ENCODE peak calls at places on chromosomes 7 and 10, in five cellular contexts. One of them, this sample, is unnamed.

GRCh38 chr10:4587466-4587865 is 238.5 kb upstream of the AKR1E2 start:
- DNase-seq in SW480: no peak
- DNase-seq in NCI-H69: no peak
- DNase-seq in substantia nigra: no peak
- DNase-seq in mesendoderm: no peak
- DNase-seq in this sample: no peak

GRCh38 chr10:112466802-112467201 is 19.8 kb downstream of the VTI1A start:
- DNase-seq in mesendoderm: no peak
- DNase-seq in substantia nigra: no peak
- DNase-seq in NCI-H69: no peak
- DNase-seq in SW480: no peak
- DNase-seq in this sample: no peak

GRCh38 chr7:1725199-1725701 is 55.2 kb downstream of the ELFN1 start:
- DNase-seq in substantia nigra: no peak
- DNase-seq in mesendoderm: no peak
- DNase-seq in NCI-H69: peak
- DNase-seq in SW480: peak
- DNase-seq in this sample: peak

GRCh38 chr10:102796407-102797176 is 40.6 kb downstream of the CYP17A1 start:
- DNase-seq in substantia nigra: peak
- DNase-seq in SW480: peak
- DNase-seq in mesendoderm: no peak
- DNase-seq in NCI-H69: no peak
- DNase-seq in this sample: peak

GRCh38 chr7:26051021-26051420 is 101.0 kb upstream of the NFE2L3 start:
- DNase-seq in mesendoderm: no peak
- DNase-seq in substantia nigra: no peak
- DNase-seq in SW480: no peak
- DNase-seq in NCI-H69: no peak
- DNase-seq in this sample: no peak

GRCh38 chr10:122475581-122475980 is 14.2 kb downstream of the HTRA1 start:
- DNase-seq in NCI-H69: peak
- DNase-seq in SW480: no peak
- DNase-seq in mesendoderm: no peak
- DNase-seq in substantia nigra: no peak
- DNase-seq in this sample: peak

GRCh38 chr10:75974080-75974479 is 542.7 kb downstream of the LRMDA start:
- DNase-seq in substantia nigra: no peak
- DNase-seq in mesendoderm: no peak
- DNase-seq in SW480: no peak
- DNase-seq in NCI-H69: no peak
- DNase-seq in this sample: peak

GRCh38 chr10:90181251-90181691 is 479.9 kb downstream of the KIF20B start:
- DNase-seq in SW480: no peak
- DNase-seq in NCI-H69: no peak
- DNase-seq in substantia nigra: no peak
- DNase-seq in mesendoderm: no peak
- DNase-seq in this sample: no peak

GRCh38 chr7:43612599-43613589 is 30.0 kb downstream of the STK17A start:
- DNase-seq in substantia nigra: no peak
- DNase-seq in mesendoderm: no peak
- DNase-seq in NCI-H69: no peak
- DNase-seq in SW480: no peak
- DNase-seq in this sample: peak

GRCh38 chr10:97150616-97151015 is 35.1 kb downstream of the SLIT1 start:
- DNase-seq in SW480: no peak
- DNase-seq in NCI-H69: no peak
- DNase-seq in substantia nigra: no peak
- DNase-seq in mesendoderm: no peak
- DNase-seq in this sample: no peak

GRCh38 chr10:72740526-72740925 is 48.6 kb downstream of the MCU start:
- DNase-seq in substantia nigra: no peak
- DNase-seq in SW480: peak
- DNase-seq in NCI-H69: peak
- DNase-seq in mesendoderm: peak
- DNase-seq in this sample: peak

GRCh38 chr7:44921607-44922350 is 36.4 kb upstream of the PURB start:
- DNase-seq in NCI-H69: peak
- DNase-seq in SW480: peak
- DNase-seq in mesendoderm: peak
- DNase-seq in substantia nigra: peak
- DNase-seq in this sample: peak

GRCh38 chr10:19247843-19248242 is 199.2 kb downstream of the MALRD1 start:
- DNase-seq in mesendoderm: no peak
- DNase-seq in substantia nigra: no peak
- DNase-seq in SW480: no peak
- DNase-seq in NCI-H69: no peak
- DNase-seq in this sample: no peak

GRCh38 chr7:77244222-77244934 is 44.8 kb upstream of the FGL2 start:
- DNase-seq in substantia nigra: no peak
- DNase-seq in NCI-H69: no peak
- DNase-seq in mesendoderm: no peak
- DNase-seq in SW480: no peak
- DNase-seq in this sample: no peak

GRCh38 chr10:60093317-60093716 is 187.0 kb upstream of the CCDC6 start:
- DNase-seq in SW480: no peak
- DNase-seq in NCI-H69: no peak
- DNase-seq in mesendoderm: no peak
- DNase-seq in substantia nigra: no peak
- DNase-seq in this sample: no peak

GRCh38 chr7:80014507-80014906 is 120.1 kb upstream of the GNAI1 start:
- DNase-seq in mesendoderm: peak
- DNase-seq in NCI-H69: peak
- DNase-seq in SW480: peak
- DNase-seq in substantia nigra: no peak
- DNase-seq in this sample: peak

GRCh38 chr7:111833461-111833860 is 271.2 kb upstream of the IMMP2L start:
- DNase-seq in SW480: no peak
- DNase-seq in NCI-H69: no peak
- DNase-seq in mesendoderm: no peak
- DNase-seq in substantia nigra: no peak
- DNase-seq in this sample: peak

GRCh38 chr7:18437086-18437485 is 58.5 kb upstream of the HDAC9 start:
- DNase-seq in NCI-H69: peak
- DNase-seq in substantia nigra: no peak
- DNase-seq in SW480: no peak
- DNase-seq in mesendoderm: no peak
- DNase-seq in this sample: no peak

GRCh38 chr10:3264178-3264867 is 91.7 kb upstream of the PITRM1 start:
- DNase-seq in mesendoderm: no peak
- DNase-seq in NCI-H69: no peak
- DNase-seq in SW480: no peak
- DNase-seq in substantia nigra: no peak
- DNase-seq in this sample: no peak

GRCh38 chr10:72738476-72738875 is 46.5 kb downstream of the MCU start:
- DNase-seq in SW480: no peak
- DNase-seq in mesendoderm: no peak
- DNase-seq in NCI-H69: no peak
- DNase-seq in substantia nigra: no peak
- DNase-seq in this sample: no peak

GRCh38 chr10:21047511-21047910 is 150.4 kb upstream of the NEBL start:
- DNase-seq in mesendoderm: no peak
- DNase-seq in NCI-H69: no peak
- DNase-seq in SW480: no peak
- DNase-seq in substantia nigra: no peak
- DNase-seq in this sample: no peak

GRCh38 chr7:68103319-68103718 is 1106.7 kb downstream of the TYW1 start:
- DNase-seq in SW480: no peak
- DNase-seq in NCI-H69: no peak
- DNase-seq in mesendoderm: no peak
- DNase-seq in substantia nigra: no peak
- DNase-seq in this sample: no peak

GRCh38 chr7:93884541-93884940 is 6.0 kb downstream of the TFPI2 start:
- DNase-seq in SW480: no peak
- DNase-seq in substantia nigra: no peak
- DNase-seq in NCI-H69: no peak
- DNase-seq in mesendoderm: no peak
- DNase-seq in this sample: no peak

GRCh38 chr10:43221419-43222293 is 45.2 kb downstream of the RASGEF1A start:
- DNase-seq in NCI-H69: no peak
- DNase-seq in substantia nigra: no peak
- DNase-seq in SW480: no peak
- DNase-seq in mesendoderm: peak
- DNase-seq in this sample: no peak

GRCh38 chr10:103854265-103854686 is 1.1 kb downstream of the SH3PXD2A start:
- DNase-seq in NCI-H69: no peak
- DNase-seq in mesendoderm: peak
- DNase-seq in SW480: peak
- DNase-seq in substantia nigra: no peak
- DNase-seq in this sample: no peak

GRCh38 chr7:135791543-135792120 is 43.0 kb upstream of the FAM180A start:
- DNase-seq in mesendoderm: no peak
- DNase-seq in substantia nigra: no peak
- DNase-seq in SW480: no peak
- DNase-seq in NCI-H69: no peak
- DNase-seq in this sample: no peak

GRCh38 chr7:24715661-24716479 is 41.4 kb downstream of the GSDME start:
- DNase-seq in substantia nigra: no peak
- DNase-seq in SW480: peak
- DNase-seq in mesendoderm: peak
- DNase-seq in NCI-H69: peak
- DNase-seq in this sample: peak

GRCh38 chr10:52777414-52777813 is 4.8 kb upstream of the MBL2 start:
- DNase-seq in NCI-H69: no peak
- DNase-seq in SW480: no peak
- DNase-seq in substantia nigra: no peak
- DNase-seq in mesendoderm: no peak
- DNase-seq in this sample: no peak

GRCh38 chr7:22872087-22872807 is 49.6 kb upstream of the TOMM7 start:
- DNase-seq in NCI-H69: no peak
- DNase-seq in mesendoderm: no peak
- DNase-seq in SW480: no peak
- DNase-seq in substantia nigra: no peak
- DNase-seq in this sample: no peak

GRCh38 chr7:84647797-84648762 is 453.5 kb upstream of the SEMA3A start:
- DNase-seq in mesendoderm: peak
- DNase-seq in NCI-H69: no peak
- DNase-seq in SW480: no peak
- DNase-seq in substantia nigra: no peak
- DNase-seq in this sample: peak

GRCh38 chr7:16929146-16929762 is 47.5 kb upstream of the AGR3 start:
- DNase-seq in substantia nigra: no peak
- DNase-seq in SW480: no peak
- DNase-seq in mesendoderm: no peak
- DNase-seq in NCI-H69: no peak
- DNase-seq in this sample: no peak

GRCh38 chr10:14667748-14668147 is 106.9 kb downstream of the FAM107B start:
- DNase-seq in mesendoderm: no peak
- DNase-seq in NCI-H69: no peak
- DNase-seq in substantia nigra: no peak
- DNase-seq in SW480: no peak
- DNase-seq in this sample: no peak

GRCh38 chr7:136023134-136023869 is 46.1 kb upstream of the MTPN start:
- DNase-seq in mesendoderm: no peak
- DNase-seq in substantia nigra: no peak
- DNase-seq in NCI-H69: peak
- DNase-seq in SW480: no peak
- DNase-seq in this sample: no peak